ENCODE peak calls at places on chromosomes 16 and 17, in four cellular contexts. E is left ventricle myocardium inferior; D is suprapubic skin; S is activated T-helper 1 cell treated with anti-CD3 and anti-CD28 coated beads, Interleukin-12 subunit alpha, Interleukin-12 subunit beta, Interleukin-2, Interleukin-4 antibody, amounts not matched to agents 30 ng/mL and 10 ng/mL and 1 ng/mL, durations not matched to agents 14 hours and 24 hours and 36 hours. N is an unnamed sample.

GRCh38 chr17:32323784-32324590 is 18.0 kb downstream of the C17orf75 start:
- DNase-seq in E (no peak), D (no peak), S (peak), N (no peak)

GRCh38 chr16:8797364-8798173 is at the start of the genes PMM2 and TMEM186:
- DNase-seq in E (peak), D (peak), S (peak), N (peak)

GRCh38 chr17:728911-729310 is 3.5 kb upstream of the TLCD3A start:
- DNase-seq in E (no peak), D (no peak), S (no peak), N (no peak)

GRCh38 chr16:57624044-57624688 is 4.3 kb upstream of the ADGRG1 start:
- DNase-seq in E (no peak), D (no peak), S (no peak), N (no peak)

GRCh38 chr16:88298882-88299745 is 83.6 kb upstream of the ZNF469 start:
- DNase-seq in E (no peak), D (no peak), S (no peak), N (no peak)

GRCh38 chr16:17377360-17378324 is 93.1 kb downstream of the XYLT1 start:
- DNase-seq in E (no peak), D (no peak), S (no peak), N (no peak)

GRCh38 chr16:55655709-55656694 is at the start of gene SLC6A2:
- DNase-seq in E (peak), D (peak), S (no peak), N (no peak)

GRCh38 chr16:84553873-84554399 is 49.5 kb upstream of the MEAK7 start:
- DNase-seq in E (no peak), D (no peak), S (peak), N (no peak)

GRCh38 chr16:84730406-84731106 is 30.8 kb downstream of the USP10 start:
- DNase-seq in E (peak), D (no peak), S (no peak), N (peak)

GRCh38 chr17:2232244-2232638 is 71.3 kb downstream of the SMG6 start:
- DNase-seq in E (no peak), D (no peak), S (no peak), N (no peak)

GRCh38 chr16:85159226-85159980 is 47.1 kb upstream of the CIBAR2 start:
- DNase-seq in E (no peak), D (no peak), S (no peak), N (no peak)

GRCh38 chr17:10772425-10773380 is 31.2 kb downstream of the TMEM238L start:
- DNase-seq in E (no peak), D (no peak), S (no peak), N (no peak)

GRCh38 chr16:4003166-4003565 is 113.1 kb downstream of the ADCY9 start:
- DNase-seq in E (no peak), D (no peak), S (no peak), N (no peak)

GRCh38 chr17:29107933-29108805 is 65.2 kb downstream of the PIPOX start:
- DNase-seq in E (peak), D (no peak), S (no peak), N (peak)

GRCh38 chr17:21272881-21273839 is 11.4 kb upstream of the MAP2K3 start:
- DNase-seq in E (no peak), D (no peak), S (no peak), N (no peak)

GRCh38 chr17:11515901-11516300 is 82.4 kb upstream of the DNAH9 start:
- DNase-seq in E (no peak), D (no peak), S (no peak), N (no peak)

GRCh38 chr17:76442341-76443338 is 10.3 kb downstream of the UBE2O start:
- DNase-seq in E (no peak), D (no peak), S (no peak), N (no peak)

GRCh38 chr16:57147381-57148191 is 38.3 kb downstream of the PSME3IP1 start:
- DNase-seq in E (no peak), D (no peak), S (no peak), N (no peak)